ENCODE peak calls at places on chromosomes 2 and 18, in seven cellular contexts. One of them, this sample, is unnamed.

GRCh38 chr2:39266139-39266805 is 22.5 kb upstream of the CDKL4 start:
- DNase-seq in D341Med: no peak
- DNase-seq in activated CD4-positive, alpha-beta T cell treated with anti-CD3 and anti-CD28 coated beads, Interleukin-2, amount 50 U/mL, for 1 hour: no peak
- DNase-seq in IMR-90: peak
- DNase-seq in endothelial cell of umbilical vein: no peak
- DNase-seq in epithelial cell of esophagus: peak
- DNase-seq in hepatocyte: no peak
- DNase-seq in this sample: no peak

GRCh38 chr2:20190862-20191713 is 33.8 kb downstream of the SDC1 start:
- DNase-seq in endothelial cell of umbilical vein: peak
- DNase-seq in D341Med: no peak
- DNase-seq in activated CD4-positive, alpha-beta T cell treated with anti-CD3 and anti-CD28 coated beads, Interleukin-2, amount 50 U/mL, for 1 hour: no peak
- DNase-seq in hepatocyte: no peak
- DNase-seq in epithelial cell of esophagus: peak
- DNase-seq in IMR-90: no peak
- DNase-seq in this sample: no peak

GRCh38 chr2:165700511-165700910 is 93.5 kb downstream of the GALNT3 start:
- DNase-seq in D341Med: no peak
- DNase-seq in IMR-90: no peak
- DNase-seq in epithelial cell of esophagus: no peak
- DNase-seq in hepatocyte: no peak
- DNase-seq in activated CD4-positive, alpha-beta T cell treated with anti-CD3 and anti-CD28 coated beads, Interleukin-2, amount 50 U/mL, for 1 hour: no peak
- DNase-seq in endothelial cell of umbilical vein: no peak
- DNase-seq in this sample: peak

GRCh38 chr2:216761119-216761518 is 65.8 kb upstream of the IGFBP5 start:
- DNase-seq in hepatocyte: no peak
- DNase-seq in endothelial cell of umbilical vein: no peak
- DNase-seq in activated CD4-positive, alpha-beta T cell treated with anti-CD3 and anti-CD28 coated beads, Interleukin-2, amount 50 U/mL, for 1 hour: no peak
- DNase-seq in IMR-90: no peak
- DNase-seq in D341Med: no peak
- DNase-seq in epithelial cell of esophagus: no peak
- DNase-seq in this sample: no peak

GRCh38 chr2:61950571-61951315 is 45.3 kb downstream of the COMMD1 start:
- DNase-seq in hepatocyte: no peak
- DNase-seq in epithelial cell of esophagus: no peak
- DNase-seq in activated CD4-positive, alpha-beta T cell treated with anti-CD3 and anti-CD28 coated beads, Interleukin-2, amount 50 U/mL, for 1 hour: no peak
- DNase-seq in IMR-90: no peak
- DNase-seq in D341Med: no peak
- DNase-seq in endothelial cell of umbilical vein: no peak
- DNase-seq in this sample: no peak

GRCh38 chr18:21991081-21991534 is 178.3 kb upstream of the GATA6 start:
- DNase-seq in activated CD4-positive, alpha-beta T cell treated with anti-CD3 and anti-CD28 coated beads, Interleukin-2, amount 50 U/mL, for 1 hour: no peak
- DNase-seq in IMR-90: no peak
- DNase-seq in D341Med: no peak
- DNase-seq in epithelial cell of esophagus: no peak
- DNase-seq in hepatocyte: peak
- DNase-seq in endothelial cell of umbilical vein: no peak
- DNase-seq in this sample: no peak

GRCh38 chr18:23204589-23205235 is 69.4 kb downstream of the CABLES1 start:
- DNase-seq in D341Med: no peak
- DNase-seq in epithelial cell of esophagus: peak
- DNase-seq in hepatocyte: no peak
- DNase-seq in IMR-90: no peak
- DNase-seq in activated CD4-positive, alpha-beta T cell treated with anti-CD3 and anti-CD28 coated beads, Interleukin-2, amount 50 U/mL, for 1 hour: no peak
- DNase-seq in endothelial cell of umbilical vein: no peak
- DNase-seq in this sample: no peak

GRCh38 chr2:3595985-3596384 is 1.1 kb downstream of the COLEC11 start:
- DNase-seq in endothelial cell of umbilical vein: no peak
- DNase-seq in activated CD4-positive, alpha-beta T cell treated with anti-CD3 and anti-CD28 coated beads, Interleukin-2, amount 50 U/mL, for 1 hour: no peak
- DNase-seq in hepatocyte: no peak
- DNase-seq in epithelial cell of esophagus: no peak
- DNase-seq in IMR-90: no peak
- DNase-seq in D341Med: no peak
- DNase-seq in this sample: no peak

GRCh38 chr2:175004730-175004979 is 526 bp downstream of the CHN1 start:
- DNase-seq in D341Med: no peak
- DNase-seq in hepatocyte: no peak
- DNase-seq in IMR-90: no peak
- DNase-seq in activated CD4-positive, alpha-beta T cell treated with anti-CD3 and anti-CD28 coated beads, Interleukin-2, amount 50 U/mL, for 1 hour: no peak
- DNase-seq in endothelial cell of umbilical vein: no peak
- DNase-seq in epithelial cell of esophagus: no peak
- DNase-seq in this sample: no peak

GRCh38 chr2:46332686-46333281 is 35.6 kb downstream of the EPAS1 start:
- DNase-seq in IMR-90: peak
- DNase-seq in activated CD4-positive, alpha-beta T cell treated with anti-CD3 and anti-CD28 coated beads, Interleukin-2, amount 50 U/mL, for 1 hour: no peak
- DNase-seq in epithelial cell of esophagus: peak
- DNase-seq in endothelial cell of umbilical vein: no peak
- DNase-seq in D341Med: no peak
- DNase-seq in hepatocyte: no peak
- DNase-seq in this sample: no peak

GRCh38 chr2:55550368-55551102 is 31.0 kb downstream of the CFAP36 start:
- DNase-seq in IMR-90: peak
- DNase-seq in endothelial cell of umbilical vein: peak
- DNase-seq in D341Med: no peak
- DNase-seq in activated CD4-positive, alpha-beta T cell treated with anti-CD3 and anti-CD28 coated beads, Interleukin-2, amount 50 U/mL, for 1 hour: no peak
- DNase-seq in hepatocyte: no peak
- DNase-seq in epithelial cell of esophagus: peak
- DNase-seq in this sample: no peak

GRCh38 chr2:197356136-197356535 is 45.6 kb upstream of the ANKRD44 start:
- DNase-seq in endothelial cell of umbilical vein: no peak
- DNase-seq in activated CD4-positive, alpha-beta T cell treated with anti-CD3 and anti-CD28 coated beads, Interleukin-2, amount 50 U/mL, for 1 hour: no peak
- DNase-seq in D341Med: peak
- DNase-seq in epithelial cell of esophagus: no peak
- DNase-seq in IMR-90: no peak
- DNase-seq in hepatocyte: no peak
- DNase-seq in this sample: no peak

GRCh38 chr2:82344670-82345069 is 2040.1 kb upstream of the LRRTM1 start:
- DNase-seq in endothelial cell of umbilical vein: peak
- DNase-seq in D341Med: no peak
- DNase-seq in activated CD4-positive, alpha-beta T cell treated with anti-CD3 and anti-CD28 coated beads, Interleukin-2, amount 50 U/mL, for 1 hour: no peak
- DNase-seq in IMR-90: no peak
- DNase-seq in epithelial cell of esophagus: peak
- DNase-seq in hepatocyte: peak
- DNase-seq in this sample: no peak

GRCh38 chr2:62319061-62319460 is 123.1 kb downstream of the B3GNT2 start:
- DNase-seq in hepatocyte: no peak
- DNase-seq in endothelial cell of umbilical vein: no peak
- DNase-seq in activated CD4-positive, alpha-beta T cell treated with anti-CD3 and anti-CD28 coated beads, Interleukin-2, amount 50 U/mL, for 1 hour: no peak
- DNase-seq in D341Med: no peak
- DNase-seq in IMR-90: no peak
- DNase-seq in epithelial cell of esophagus: no peak
- DNase-seq in this sample: no peak

GRCh38 chr2:29587791-29588190 is 333.6 kb downstream of the ALK start:
- DNase-seq in D341Med: no peak
- DNase-seq in endothelial cell of umbilical vein: no peak
- DNase-seq in epithelial cell of esophagus: peak
- DNase-seq in IMR-90: peak
- DNase-seq in hepatocyte: no peak
- DNase-seq in activated CD4-positive, alpha-beta T cell treated with anti-CD3 and anti-CD28 coated beads, Interleukin-2, amount 50 U/mL, for 1 hour: no peak
- DNase-seq in this sample: no peak

GRCh38 chr18:78937166-78937565 is 42.5 kb upstream of the SALL3 start:
- DNase-seq in IMR-90: no peak
- DNase-seq in epithelial cell of esophagus: no peak
- DNase-seq in hepatocyte: no peak
- DNase-seq in endothelial cell of umbilical vein: no peak
- DNase-seq in D341Med: no peak
- DNase-seq in activated CD4-positive, alpha-beta T cell treated with anti-CD3 and anti-CD28 coated beads, Interleukin-2, amount 50 U/mL, for 1 hour: no peak
- DNase-seq in this sample: no peak

GRCh38 chr18:31429623-31430022 is 17.9 kb upstream of the DSG3 start:
- DNase-seq in epithelial cell of esophagus: peak
- DNase-seq in D341Med: no peak
- DNase-seq in activated CD4-positive, alpha-beta T cell treated with anti-CD3 and anti-CD28 coated beads, Interleukin-2, amount 50 U/mL, for 1 hour: no peak
- DNase-seq in hepatocyte: peak
- DNase-seq in endothelial cell of umbilical vein: no peak
- DNase-seq in IMR-90: no peak
- DNase-seq in this sample: no peak

GRCh38 chr2:151637284-151637781 is 96.9 kb downstream of the NEB start:
- DNase-seq in D341Med: no peak
- DNase-seq in IMR-90: no peak
- DNase-seq in activated CD4-positive, alpha-beta T cell treated with anti-CD3 and anti-CD28 coated beads, Interleukin-2, amount 50 U/mL, for 1 hour: peak
- DNase-seq in endothelial cell of umbilical vein: no peak
- DNase-seq in hepatocyte: no peak
- DNase-seq in epithelial cell of esophagus: no peak
- DNase-seq in this sample: no peak

GRCh38 chr2:85174943-85175342 is 41.8 kb downstream of the TCF7L1 start:
- DNase-seq in hepatocyte: no peak
- DNase-seq in activated CD4-positive, alpha-beta T cell treated with anti-CD3 and anti-CD28 coated beads, Interleukin-2, amount 50 U/mL, for 1 hour: no peak
- DNase-seq in endothelial cell of umbilical vein: no peak
- DNase-seq in D341Med: no peak
- DNase-seq in epithelial cell of esophagus: no peak
- DNase-seq in IMR-90: no peak
- DNase-seq in this sample: no peak

GRCh38 chr18:13496691-13497281 is 229.6 kb downstream of the FAM210A start:
- DNase-seq in hepatocyte: no peak
- DNase-seq in D341Med: no peak
- DNase-seq in endothelial cell of umbilical vein: no peak
- DNase-seq in activated CD4-positive, alpha-beta T cell treated with anti-CD3 and anti-CD28 coated beads, Interleukin-2, amount 50 U/mL, for 1 hour: no peak
- DNase-seq in IMR-90: no peak
- DNase-seq in epithelial cell of esophagus: no peak
- DNase-seq in this sample: no peak

GRCh38 chr2:238123218-238123971 is 15.1 kb upstream of the KLHL30 start:
- DNase-seq in endothelial cell of umbilical vein: no peak
- DNase-seq in hepatocyte: no peak
- DNase-seq in D341Med: no peak
- DNase-seq in epithelial cell of esophagus: no peak
- DNase-seq in activated CD4-positive, alpha-beta T cell treated with anti-CD3 and anti-CD28 coated beads, Interleukin-2, amount 50 U/mL, for 1 hour: no peak
- DNase-seq in IMR-90: no peak
- DNase-seq in this sample: no peak